ENCODE peak calls at places on chromosome 14, in nine cellular contexts. Q is left ventricle myocardium inferior, L is activated B cell treated with CpG ODN at 0.5 μM for 24 hours, Z is glutamatergic neuron, M is cardiac muscle cell, J is adrenal gland, V is sigmoid colon, N is pancreas, U is Calu3. E is an unnamed sample.
A peak's percentile ranks its signal among the peaks of the same experiment; 100 is the strongest.

GRCh38 chr14:30551460-30551859 is 7.5 kb upstream of the G2E3 start:
- DNase-seq in N (no peak), V (no peak), U (no peak), Q (no peak), M (no peak), J (no peak), Z (no peak), L (no peak), E (no peak)

GRCh38 chr14:91241848-91242247 is 2.7 kb downstream of the GPR68 start:
- DNase-seq in Z (no peak), Q (no peak), L (no peak), J (no peak), U (no peak), N (no peak), V (no peak), M (no peak), E (peak; percentile 68)

GRCh38 chr14:31887929-31888580 is 189.0 kb upstream of the ARHGAP5 start:
- DNase-seq in L (no peak), U (no peak), Q (no peak), N (no peak), M (no peak), J (no peak), V (no peak), Z (no peak), E (no peak)

GRCh38 chr14:24483604-24484252 is 24.3 kb downstream of the CMA1 start:
- DNase-seq in V (no peak), Q (no peak), M (peak; percentile 0), Z (no peak), N (no peak), U (no peak), J (no peak), L (no peak), E (no peak)

GRCh38 chr14:96832351-96832750 is 35.2 kb downstream of the VRK1 start:
- DNase-seq in J (no peak), Z (no peak), U (no peak), M (no peak), N (no peak), Q (no peak), V (no peak), L (no peak), E (no peak)

GRCh38 chr14:94867209-94867608 is 97.3 kb upstream of the GSC start:
- DNase-seq in U (no peak), L (no peak), Z (no peak), V (no peak), M (no peak), Q (no peak), N (no peak), J (no peak), E (no peak)

GRCh38 chr14:54920052-54920451 is 17.4 kb upstream of the GCH1 start:
- DNase-seq in Q (no peak), M (no peak), J (no peak), V (no peak), L (no peak), U (no peak), Z (no peak), N (no peak), E (no peak)

GRCh38 chr14:97580923-97581495 is 783.8 kb downstream of the VRK1 start:
- DNase-seq in Z (peak; percentile 57), N (no peak), L (no peak), J (peak; percentile 15), U (no peak), Q (no peak), M (peak; percentile 77), V (no peak), E (no peak)

GRCh38 chr14:97180304-97181200 is 383.4 kb downstream of the VRK1 start:
- DNase-seq in U (no peak), N (no peak), M (no peak), Q (no peak), L (no peak), J (peak; percentile 71), Z (no peak), V (no peak), E (no peak)

GRCh38 chr14:91127411-91127810 is 13.5 kb downstream of the DGLUCY start:
- DNase-seq in Q (peak; percentile 68), L (no peak), M (no peak), U (peak; percentile 40), Z (no peak), J (peak; percentile 66), V (no peak), N (peak; percentile 68), E (no peak)

GRCh38 chr14:22926316-22926715 is 2.9 kb downstream of the PRMT5 start:
- DNase-seq in N (no peak), U (no peak), J (no peak), Z (no peak), L (no peak), M (no peak), V (no peak), Q (no peak), E (no peak)

GRCh38 chr14:59013672-59014298 is 174.7 kb upstream of the DAAM1 start:
- DNase-seq in V (no peak), L (no peak), Q (no peak), M (no peak), N (no peak), Z (no peak), U (no peak), J (no peak), E (no peak)

GRCh38 chr14:29085546-29085945 is 319.0 kb downstream of the FOXG1 start:
- DNase-seq in V (no peak), M (peak; percentile 45), N (no peak), U (peak; percentile 12), Z (no peak), J (no peak), L (no peak), Q (no peak), E (no peak)

DNA sequence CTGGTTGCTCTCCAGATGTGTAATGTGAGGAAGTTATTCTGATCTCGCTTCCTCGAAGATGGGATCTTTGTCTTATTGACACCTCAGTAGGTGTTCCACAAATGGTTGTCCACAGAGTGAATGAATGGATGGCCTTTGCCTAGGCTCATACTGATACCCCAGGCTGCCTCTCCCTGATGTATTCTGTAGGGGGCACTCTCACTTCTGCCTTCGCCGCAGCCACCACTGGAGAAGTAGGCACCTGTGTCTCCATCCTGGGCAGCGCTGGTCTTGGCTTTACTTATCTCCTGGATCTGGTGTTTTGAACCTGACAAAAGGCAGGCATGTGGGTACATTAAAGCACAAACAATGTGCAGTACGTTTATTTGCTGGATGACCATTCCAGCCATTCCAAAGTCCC is 82.1 kb downstream of the ZFP36L1 start:
- DNase-seq in N (no peak), L (no peak), J (no peak), U (no peak), Z (no peak), V (no peak), M (no peak), Q (no peak), E (no peak)
- TF ChIP-seq CTCF in N (no peak), L (no peak), J (no peak), U (no peak), Z (no peak), V (no peak), M (no peak), Q (no peak), E (no peak)

GRCh38 chr14:39988939-39989338 is 556.7 kb upstream of the FBXO33 start:
- DNase-seq in L (no peak), M (peak; percentile 49), Q (no peak), Z (no peak), N (no peak), V (no peak), J (no peak), U (peak; percentile 1), E (no peak)
- TF ChIP-seq CTCF in L (no peak), M (peak; percentile 10), Q (peak; percentile 29), Z (no peak), N (no peak), V (peak; percentile 20), J (no peak), U (no peak), E (no peak)

DNA sequence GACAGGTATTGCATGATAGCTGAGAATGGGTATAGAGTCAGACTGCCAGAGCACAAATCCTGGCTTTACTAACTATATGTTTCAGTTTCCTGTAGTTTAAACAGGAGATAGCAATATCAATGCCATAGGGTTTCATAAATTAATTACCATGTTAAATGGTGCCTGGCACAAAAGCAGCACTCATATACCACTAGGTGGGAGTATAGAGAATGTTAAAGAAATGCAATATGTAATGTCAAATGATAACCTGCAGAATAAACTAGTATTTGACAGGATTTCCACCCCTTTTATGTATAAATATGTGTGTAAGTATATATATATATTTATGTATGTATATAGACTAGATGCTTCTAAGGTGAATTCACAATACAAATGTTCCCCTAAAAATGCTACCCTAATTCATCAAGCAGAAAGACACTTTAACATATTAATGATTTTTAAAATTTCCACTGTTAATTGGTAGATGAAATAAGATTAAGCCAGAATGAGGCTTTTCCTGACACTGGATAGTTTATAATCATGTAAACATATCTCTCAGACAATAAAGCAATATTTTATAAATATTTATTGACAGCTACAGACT is 8.6 kb downstream of the WDR89 start:
- DNase-seq in U (no peak), L (no peak), M (no peak), V (no peak), J (no peak), Z (no peak), N (no peak), Q (no peak), E (no peak)
- TF ChIP-seq CTCF in U (peak; percentile 24), L (no peak), M (peak; percentile 59), V (peak; percentile 7), J (peak; percentile 14), Z (peak; percentile 61), N (peak; percentile 24), Q (peak; percentile 56), E (peak; percentile 67)

GRCh38 chr14:76461886-76462285 is 85.9 kb downstream of the ESRRB start:
- DNase-seq in U (no peak), L (no peak), M (no peak), V (no peak), Q (no peak), Z (no peak), J (no peak), N (no peak), E (no peak)

GRCh38 chr14:76456891-76457586 is 81.1 kb downstream of the ESRRB start:
- DNase-seq in V (no peak), Q (no peak), Z (peak; percentile 58), N (no peak), J (no peak), U (no peak), L (no peak), M (no peak), E (no peak)

GRCh38 chr14:76450476-76450875 is 74.5 kb downstream of the ESRRB start:
- DNase-seq in L (no peak), N (no peak), V (no peak), Q (no peak), J (no peak), M (no peak), Z (no peak), U (no peak), E (no peak)

GRCh38 chr14:76456200-76456599 is 80.3 kb downstream of the ESRRB start:
- DNase-seq in L (no peak), Z (peak; percentile 38), N (no peak), J (no peak), Q (no peak), U (peak; percentile 49), M (peak; percentile 67), V (no peak), E (no peak)
- TF ChIP-seq CTCF in L (no peak), Z (peak; percentile 68), N (no peak), J (peak; percentile 26), Q (peak; percentile 62), U (peak; percentile 18), M (peak; percentile 54), V (peak; percentile 29), E (peak; percentile 59)

GRCh38 chr14:106318700-106319099 is 792.3 kb downstream of the TMEM121 start:
- DNase-seq in J (peak; percentile 38), V (no peak), Z (no peak), U (no peak), M (no peak), Q (no peak), N (no peak), L (peak; percentile 29), E (no peak)
- TF ChIP-seq CTCF in J (peak; percentile 24), V (no peak), Z (no peak), U (peak; percentile 11), M (no peak), Q (no peak), N (no peak), L (no peak), E (peak; percentile 59)